ENCODE peak calls at places on chromosomes 3 and 15, in seven cellular contexts. L is fibroblast of lung, I is tibial artery, D is psoas muscle, E is cardiac muscle cell, X is stomach, G is GM23338. R is an unnamed sample.

GRCh38 chr15:67822537-67823370 is 2.6 kb upstream of the SKOR1 start:
- DNase-seq in L (no peak), I (no peak), D (peak; percentile 6), E (no peak), X (no peak), G (peak; percentile 73), R (no peak)

GRCh38 chr3:139472380-139473010 is 3.8 kb downstream of the RBP2 start:
- DNase-seq in L (no peak), I (no peak), D (peak; percentile 20), E (no peak), X (no peak), G (no peak), R (no peak)

GRCh38 chr15:33200903-33201302 is 6.4 kb upstream of the FMN1 start:
- DNase-seq in L (peak; percentile 76), I (no peak), D (no peak), E (no peak), X (no peak), G (no peak), R (no peak)

GRCh38 chr15:86336051-86336788 is 256.5 kb downstream of the AGBL1 start:
- DNase-seq in L (peak; percentile 97), I (no peak), D (no peak), E (no peak), X (no peak), G (no peak), R (no peak)

GRCh38 chr3:5022187-5022965 is 43.1 kb downstream of the BHLHE40 start:
- DNase-seq in L (peak; percentile 55), I (no peak), D (no peak), E (no peak), X (no peak), G (no peak), R (no peak)

GRCh38 chr15:39362832-39363561 is 217.9 kb upstream of the THBS1 start:
- DNase-seq in L (peak; percentile 99), I (no peak), D (no peak), E (peak; percentile 90), X (no peak), G (no peak), R (no peak)

GRCh38 chr3:54278960-54279359 is 156.6 kb downstream of the CACNA2D3 start:
- DNase-seq in L (peak; percentile 75), I (no peak), D (no peak), E (peak; percentile 57), X (no peak), G (peak; percentile 11), R (no peak)

GRCh38 chr3:112871735-112872134 is 25.1 kb upstream of the CD200R1L start:
- DNase-seq in L (no peak), I (no peak), D (no peak), E (no peak), X (no peak), G (peak; percentile 3), R (no peak)

GRCh38 chr3:12371525-12372140 is 82.8 kb downstream of the PPARG start:
- DNase-seq in L (peak; percentile 66), I (no peak), D (no peak), E (peak; percentile 55), X (peak; percentile 62), G (no peak), R (no peak)

GRCh38 chr3:12379640-12380407 is 91.0 kb downstream of the PPARG start:
- DNase-seq in L (no peak), I (no peak), D (no peak), E (no peak), X (no peak), G (no peak), R (no peak)

GRCh38 chr3:12370758-12371157 is 81.9 kb downstream of the PPARG start:
- DNase-seq in L (peak; percentile 40), I (no peak), D (no peak), E (peak; percentile 54), X (no peak), G (peak; percentile 61), R (no peak)

GRCh38 chr3:12372762-12373280 is 84.0 kb downstream of the PPARG start:
- DNase-seq in L (no peak), I (no peak), D (no peak), E (peak; percentile 66), X (no peak), G (no peak), R (no peak)

GRCh38 chr3:12375572-12375971 is 86.7 kb downstream of the PPARG start:
- DNase-seq in L (no peak), I (no peak), D (no peak), E (no peak), X (no peak), G (no peak), R (no peak)
- H3K27me3 ChIP-seq in L (no peaks in the 10 kb centered on the region), I (peaks cover 9% of the 10 kb centered on the region), D (peaks cover 16% of the 10 kb centered on the region), E (peaks cover 11% of the 10 kb centered on the region), X (no peaks in the 10 kb centered on the region), G (no peaks in the 10 kb centered on the region), R (no peaks in the 10 kb centered on the region)

DNA sequence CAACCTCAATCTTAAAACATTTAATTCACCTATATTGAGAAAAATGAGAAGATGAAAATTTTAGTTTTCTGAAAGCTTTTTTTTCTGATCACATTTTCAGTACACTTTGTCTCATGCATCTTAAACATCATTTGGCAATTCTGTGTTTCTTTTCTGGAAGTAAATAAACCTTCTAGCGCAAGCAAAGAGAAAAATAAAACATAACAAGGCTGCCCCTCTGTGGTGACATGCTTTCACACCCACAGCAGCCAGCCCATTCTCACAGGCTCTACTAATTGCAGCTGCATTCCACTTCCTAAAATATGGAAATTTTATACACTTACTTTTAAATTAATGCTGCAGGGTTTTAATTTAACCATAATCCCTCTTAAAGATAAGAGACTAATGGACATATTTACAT is 90.0 kb downstream of the NEK10 start:
- DNase-seq in L (peak; percentile 4), I (no peak), D (no peak), E (peak; percentile 41), X (peak; percentile 32), G (peak; percentile 54), R (no peak)
- TF ChIP-seq CTCF in L (peak; percentile 38), I (peak; percentile 49), D (peak; percentile 39), E (peak; percentile 43), X (peak; percentile 34), G (peak; percentile 67), R (peak; percentile 74)

GRCh38 chr3:12005951-12006625 is 1.9 kb downstream of the SYN2 start:
- DNase-seq in L (no peak), I (no peak), D (no peak), E (no peak), X (no peak), G (peak; percentile 29), R (no peak)
- H3K27me3 ChIP-seq in L (peaks cover 27% of the 10 kb centered on the region), I (peaks cover 47% of the 10 kb centered on the region), D (peaks cover 69% of the 10 kb centered on the region), E (peaks cover 17% of the 10 kb centered on the region), X (peaks cover 30% of the 10 kb centered on the region), G (peaks cover 18% of the 10 kb centered on the region), R (peaks cover 35% of the 10 kb centered on the region)

GRCh38 chr3:14152963-14153355 is 25.4 kb downstream of the XPC start:
- DNase-seq in L (no peak), I (no peak), D (no peak), E (no peak), X (no peak), G (no peak), R (no peak)
- TF ChIP-seq CTCF in L (no peak), I (no peak), D (no peak), E (no peak), X (no peak), G (no peak), R (no peak)

DNA sequence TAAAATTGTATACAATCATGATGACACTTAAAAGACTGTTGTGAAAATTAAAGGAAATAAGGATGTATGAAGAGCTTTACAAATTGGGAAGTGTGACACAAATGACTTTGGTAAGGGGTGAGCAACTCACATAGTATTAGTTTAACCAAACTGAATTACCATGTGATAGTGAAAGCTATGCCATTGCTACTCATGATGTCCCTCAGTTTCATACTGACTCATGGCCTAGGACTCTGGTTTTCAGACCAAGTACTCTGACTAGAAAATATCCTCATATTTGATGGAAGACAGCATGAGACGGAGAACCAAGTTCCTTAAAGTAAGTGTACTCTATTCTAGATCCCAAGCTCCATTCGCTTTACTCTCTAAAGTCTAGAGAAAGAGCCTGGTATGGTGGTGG is 203.2 kb upstream of the ICE2 start:
- DNase-seq in L (peak; percentile 65), I (no peak), D (no peak), E (no peak), X (no peak), G (no peak), R (no peak)
- H3K27me3 ChIP-seq in L (no peaks in the 10 kb centered on the region), I (no peaks in the 10 kb centered on the region), D (no peaks in the 10 kb centered on the region), E (no peaks in the 10 kb centered on the region), X (no peaks in the 10 kb centered on the region), G (no peaks in the 10 kb centered on the region), R (no peaks in the 10 kb centered on the region)

DNA sequence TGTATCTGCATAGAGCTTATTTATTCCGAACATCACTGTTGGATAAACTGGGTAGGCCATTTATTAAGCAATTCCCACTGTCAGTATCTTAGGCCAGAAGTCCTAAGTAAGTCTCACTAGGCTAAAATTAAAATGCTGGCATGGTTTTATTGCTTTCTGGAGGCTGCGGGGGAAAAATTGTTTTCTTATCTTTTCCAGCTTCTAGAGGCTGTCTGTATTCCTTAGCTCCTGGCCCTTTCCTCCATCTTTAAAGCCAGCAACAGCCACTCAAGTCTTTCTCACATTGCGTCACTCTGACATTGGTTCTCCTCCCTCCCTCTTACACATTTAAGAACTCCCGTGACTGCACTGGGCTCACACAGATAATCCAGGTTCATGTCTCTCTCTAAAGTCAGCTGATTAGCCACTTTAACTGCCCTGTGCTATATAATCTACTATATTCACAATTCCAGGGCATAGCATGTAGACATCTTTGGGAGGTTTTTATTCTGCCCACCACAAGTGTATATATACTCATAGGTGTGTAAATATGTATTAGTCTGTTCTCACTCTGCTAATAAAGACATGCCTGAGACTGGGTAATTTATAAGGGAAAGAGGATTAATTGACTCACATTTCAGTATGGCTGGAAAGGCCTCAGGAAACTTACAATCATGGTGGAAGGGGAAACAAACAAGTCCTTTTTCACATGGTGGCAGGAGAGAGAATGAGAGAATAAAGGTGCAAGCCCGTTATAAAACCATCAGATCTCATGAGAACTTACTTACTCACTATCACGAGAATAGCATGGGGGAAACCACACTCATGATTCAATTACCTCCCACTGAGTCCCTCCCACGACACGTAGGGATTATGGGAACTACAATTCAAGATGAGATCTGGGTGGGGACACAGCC is 113.5 kb upstream of the SLC7A14 start:
- DNase-seq in L (no peak), I (peak; percentile 53), D (no peak), E (peak; percentile 84), X (no peak), G (no peak), R (no peak)
- TF ChIP-seq CTCF in L (no peak), I (no peak), D (no peak), E (no peak), X (no peak), G (no peak), R (no peak)

DNA sequence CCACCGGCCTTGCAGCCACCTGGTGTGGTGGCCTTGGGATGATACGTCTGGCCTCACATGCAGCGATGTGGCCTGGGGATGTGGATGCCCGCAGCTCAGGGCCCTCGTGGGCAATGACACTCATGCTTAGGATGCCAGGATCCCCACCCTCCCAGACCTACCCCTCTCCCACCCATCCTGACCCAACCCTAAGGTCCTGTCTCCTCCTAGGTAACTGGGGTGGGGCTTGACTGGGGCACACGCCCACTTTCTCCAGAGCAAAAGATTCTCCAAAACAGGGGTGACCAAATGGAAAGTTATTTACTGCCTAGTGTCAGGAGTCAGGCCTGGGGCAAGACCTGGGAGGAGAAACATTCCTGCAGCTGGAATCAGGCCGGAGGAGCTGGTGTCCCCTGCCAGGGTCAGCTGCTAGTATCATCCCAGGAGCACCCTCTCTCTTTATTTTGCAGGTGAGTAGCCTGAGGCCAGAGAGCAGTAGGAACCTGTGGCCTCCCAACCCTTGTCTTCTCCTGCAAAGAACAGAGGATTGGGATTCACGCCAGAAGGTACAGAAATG is 33.0 kb downstream of the DNAJB8 start:
- DNase-seq in L (no peak), I (no peak), D (no peak), E (no peak), X (no peak), G (peak; percentile 63), R (no peak)
- H3K27me3 ChIP-seq in L (peaks cover 41% of the 10 kb centered on the region), I (peaks cover 75% of the 10 kb centered on the region), D (peaks cover 29% of the 10 kb centered on the region), E (peaks cover 57% of the 10 kb centered on the region), X (peaks cover 33% of the 10 kb centered on the region), G (peaks cover 50% of the 10 kb centered on the region), R (peaks cover 18% of the 10 kb centered on the region)

GRCh38 chr3:196739671-196740475 is at the start of gene PAK2:
- DNase-seq in L (peak; percentile 85), I (peak; percentile 91), D (peak; percentile 93), E (peak; percentile 93), X (peak; percentile 94), G (peak; percentile 93), R (peak; percentile 95)
- TF ChIP-seq CTCF in L (no peak), I (no peak), D (no peak), E (no peak), X (peak; percentile 7), G (no peak), R (peak; percentile 62)

R was measured in dorsolateral prefrontal cortex.